ENCODE peak calls at places on chromosomes 7 and 10, in eight cellular contexts. F, M, J, X, R, U, N and T are unnamed samples.

GRCh38 chr10:31075434-31075833 is 43.8 kb upstream of the ZNF438 start:
- DNase-seq in M (no peak), F (no peak), N (no peak), X (no peak), U (no peak), R (no peak), J (no peak), T (no peak)

GRCh38 chr10:110323503-110323902 is 18.8 kb upstream of the SMNDC1 start:
- DNase-seq in F (no peak), N (no peak), M (no peak), U (no peak), X (peak), R (no peak), J (no peak), T (no peak)

GRCh38 chr7:2958416-2959342 is 85.0 kb downstream of the CARD11 start:
- DNase-seq in X (no peak), M (no peak), U (no peak), J (peak), F (peak), N (no peak), R (no peak), T (no peak)

GRCh38 chr7:42876182-42877068 is 35.4 kb downstream of the C7orf25 start:
- DNase-seq in N (no peak), X (peak), U (peak), M (peak), J (no peak), R (no peak), F (peak), T (no peak)

GRCh38 chr7:15678646-15679045 is 7.8 kb downstream of the MEOX2 start:
- DNase-seq in F (no peak), N (no peak), R (no peak), M (no peak), U (no peak), J (no peak), X (no peak), T (no peak)

GRCh38 chr10:73647211-73647874 is 6.1 kb upstream of the MYOZ1 start:
- DNase-seq in N (no peak), M (no peak), U (no peak), J (peak), R (no peak), X (peak), F (peak), T (no peak)

GRCh38 chr10:31929986-31930675 is 1.5 kb upstream of the ARHGAP12 start:
- DNase-seq in M (peak), R (no peak), J (no peak), U (no peak), N (no peak), X (no peak), F (no peak), T (peak)

GRCh38 chr7:36036590-36036989 is 116.5 kb upstream of the EEPD1 start:
- DNase-seq in M (no peak), X (no peak), F (no peak), R (no peak), U (no peak), J (no peak), N (no peak), T (no peak)

GRCh38 chr7:2108501-2109250 is 124.1 kb downstream of the MAD1L1 start:
- DNase-seq in N (no peak), J (no peak), F (peak), R (no peak), M (no peak), U (no peak), X (no peak), T (no peak)

GRCh38 chr7:105020926-105021325 is 6.9 kb downstream of the KMT2E start:
- DNase-seq in X (no peak), J (no peak), M (peak), N (no peak), F (no peak), R (no peak), U (no peak), T (no peak)

GRCh38 chr7:94400022-94400421 is 5.3 kb downstream of the COL1A2 start:
- DNase-seq in X (no peak), N (no peak), R (no peak), M (no peak), J (peak), F (no peak), U (no peak), T (no peak)

GRCh38 chr7:148979827-148980226 is 48.5 kb downstream of the PDIA4 start:
- DNase-seq in R (no peak), M (no peak), J (peak), X (no peak), N (no peak), U (no peak), F (no peak), T (no peak)

GRCh38 chr7:44959433-44959951 is 19.3 kb downstream of the MYO1G start:
- DNase-seq in F (no peak), M (peak), X (no peak), U (no peak), J (peak), N (no peak), R (no peak), T (no peak)

GRCh38 chr10:124035928-124036558 is 57.4 kb downstream of the CHST15 start:
- DNase-seq in R (peak), M (peak), J (peak), U (no peak), X (no peak), F (no peak), N (peak), T (peak)

GRCh38 chr10:17409170-17409733 is 45.1 kb downstream of the ST8SIA6 start:
- DNase-seq in R (no peak), X (no peak), M (no peak), N (no peak), J (no peak), U (no peak), F (no peak), T (no peak)

GRCh38 chr10:5684971-5685763 is 529 bp downstream of the TASOR2 start:
- DNase-seq in N (peak), U (peak), X (no peak), F (peak), M (peak), J (peak), R (peak), T (peak)

GRCh38 chr10:22427890-22428571 is 82.7 kb downstream of the SPAG6 start:
- DNase-seq in U (peak), J (no peak), R (no peak), M (no peak), F (peak), X (no peak), N (no peak), T (no peak)

GRCh38 chr7:156544199-156544598 is 96.4 kb upstream of the RNF32 start:
- DNase-seq in X (no peak), F (no peak), U (no peak), N (no peak), J (no peak), R (no peak), M (no peak), T (no peak)

GRCh38 chr10:119348106-119348505 is 140.7 kb downstream of the GRK5 start:
- DNase-seq in U (no peak), J (no peak), M (no peak), R (no peak), N (no peak), F (no peak), X (no peak), T (no peak)

GRCh38 chr10:86048571-86048970 is 318.0 kb downstream of the GRID1 start:
- DNase-seq in X (no peak), R (no peak), F (no peak), J (no peak), U (no peak), N (no peak), M (no peak), T (no peak)